ENCODE peak calls at places on chromosomes 7 and 10, in seven cellular contexts. D is AG09319, Z is fibroblast of lung, R is upper lobe of left lung, S is heart left ventricle, L is K562, N is bronchial epithelial cell. M is an unnamed sample.

GRCh38 chr10:103262229-103262628 is 14.7 kb upstream of the INA start:
- DNase-seq in D (no peak), Z (no peak), R (no peak), S (no peak), L (no peak), N (peak), M (no peak)

GRCh38 chr7:142866361-142867096 is 11.7 kb downstream of the EPHB6 start:
- DNase-seq in D (no peak), Z (peak), R (peak), S (no peak), L (peak), N (peak), M (no peak)

GRCh38 chr7:1387261-1387660 is 72.0 kb downstream of the MICALL2 start:
- DNase-seq in D (no peak), Z (no peak), R (no peak), S (no peak), L (no peak), N (no peak), M (no peak)

GRCh38 chr7:25402528-25402927 is 174.2 kb upstream of the NPVF start:
- DNase-seq in D (no peak), Z (no peak), R (no peak), S (no peak), L (no peak), N (peak), M (no peak)

GRCh38 chr7:47586925-47587324 is 5.0 kb upstream of the TNS3 start:
- DNase-seq in D (no peak), Z (no peak), R (no peak), S (no peak), L (no peak), N (no peak), M (no peak)

GRCh38 chr10:127585519-127586023 is 36.5 kb downstream of the NPS start:
- DNase-seq in D (no peak), Z (no peak), R (no peak), S (no peak), L (no peak), N (no peak), M (no peak)

GRCh38 chr10:70247360-70247759 is 14.1 kb upstream of the PPA1 start:
- DNase-seq in D (no peak), Z (no peak), R (no peak), S (no peak), L (peak), N (no peak), M (no peak)

GRCh38 chr7:137961200-137962177 is 40.4 kb downstream of the CREB3L2 start:
- DNase-seq in D (no peak), Z (no peak), R (no peak), S (no peak), L (peak), N (no peak), M (no peak)

GRCh38 chr10:67934331-67934730 is 49.9 kb downstream of the SIRT1 start:
- DNase-seq in D (no peak), Z (no peak), R (no peak), S (no peak), L (no peak), N (no peak), M (no peak)

GRCh38 chr10:117503170-117503885 is 39.2 kb upstream of the EMX2 start:
- DNase-seq in D (peak), Z (no peak), R (no peak), S (no peak), L (no peak), N (no peak), M (no peak)

GRCh38 chr7:65974191-65974801 is 7.7 kb downstream of the GUSB start:
- DNase-seq in D (no peak), Z (no peak), R (peak), S (no peak), L (no peak), N (no peak), M (no peak)

GRCh38 chr7:157432541-157432956 is 95.7 kb downstream of the DNAJB6 start:
- DNase-seq in D (peak), Z (peak), R (no peak), S (no peak), L (peak), N (peak), M (no peak)

GRCh38 chr7:91945476-91945875 is 4.8 kb downstream of the AKAP9 start:
- DNase-seq in D (peak), Z (peak), R (no peak), S (no peak), L (no peak), N (peak), M (no peak)

GRCh38 chr10:24822557-24822956 is 98.9 kb upstream of the ARHGAP21 start:
- DNase-seq in D (no peak), Z (no peak), R (no peak), S (no peak), L (no peak), N (peak), M (no peak)

GRCh38 chr7:7251742-7252141 is 69.4 kb downstream of the C1GALT1 start:
- DNase-seq in D (no peak), Z (no peak), R (no peak), S (no peak), L (no peak), N (no peak), M (no peak)

GRCh38 chr10:120460776-120461175 is 3.7 kb downstream of the PLPP4 start:
- DNase-seq in D (peak), Z (no peak), R (no peak), S (no peak), L (peak), N (peak), M (no peak)

GRCh38 chr10:125231116-125231812 is 70.9 kb upstream of the CTBP2 start:
- DNase-seq in D (peak), Z (peak), R (no peak), S (no peak), L (no peak), N (peak), M (peak)

GRCh38 chr10:71531485-71532446 is 135.0 kb downstream of the CDH23 start:
- DNase-seq in D (no peak), Z (no peak), R (no peak), S (no peak), L (no peak), N (peak), M (no peak)

GRCh38 chr7:133794490-133794889 is 332.6 kb upstream of the LRGUK start:
- DNase-seq in D (no peak), Z (peak), R (no peak), S (peak), L (no peak), N (no peak), M (no peak)

GRCh38 chr10:123674741-123675140 is 8.6 kb downstream of the GPR26 start:
- DNase-seq in D (no peak), Z (no peak), R (no peak), S (no peak), L (no peak), N (no peak), M (no peak)

GRCh38 chr7:24129597-24129996 is 154.4 kb upstream of the NPY start:
- DNase-seq in D (peak), Z (peak), R (no peak), S (no peak), L (no peak), N (peak), M (no peak)

GRCh38 chr7:51587600-51587999 is 271.0 kb upstream of the COBL start:
- DNase-seq in D (no peak), Z (no peak), R (no peak), S (no peak), L (no peak), N (no peak), M (no peak)

GRCh38 chr10:59283456-59284082 is 78.8 kb downstream of the FAM13C start:
- DNase-seq in D (no peak), Z (peak), R (no peak), S (no peak), L (no peak), N (peak), M (no peak)

GRCh38 chr7:43768894-43769272 is 10.4 kb downstream of the BLVRA start:
- DNase-seq in D (no peak), Z (no peak), R (no peak), S (no peak), L (peak), N (no peak), M (no peak)

GRCh38 chr7:33714208-33714607 is 191.1 kb upstream of the BMPER start:
- DNase-seq in D (no peak), Z (no peak), R (no peak), S (no peak), L (no peak), N (no peak), M (no peak)

GRCh38 chr10:13990918-13991317 is 339.8 kb downstream of the FRMD4A start:
- DNase-seq in D (peak), Z (peak), R (no peak), S (peak), L (no peak), N (no peak), M (no peak)

GRCh38 chr7:32937344-32938174 is 19.7 kb upstream of the FKBP9 start:
- DNase-seq in D (no peak), Z (peak), R (no peak), S (peak), L (no peak), N (no peak), M (peak)

GRCh38 chr10:24553051-24553612 is 170.6 kb downstream of the ARHGAP21 start:
- DNase-seq in D (no peak), Z (no peak), R (no peak), S (no peak), L (no peak), N (no peak), M (no peak)

GRCh38 chr7:104264281-104264680 is 56.5 kb upstream of the ORC5 start:
- DNase-seq in D (no peak), Z (peak), R (no peak), S (no peak), L (no peak), N (peak), M (no peak)

GRCh38 chr7:39324134-39324760 is 242.0 kb upstream of the YAE1 start:
- DNase-seq in D (no peak), Z (no peak), R (no peak), S (no peak), L (no peak), N (no peak), M (no peak)

GRCh38 chr7:65978891-65979582 is 3.0 kb downstream of the GUSB start:
- DNase-seq in D (no peak), Z (no peak), R (peak), S (no peak), L (no peak), N (no peak), M (no peak)

GRCh38 chr7:593324-594115 is 73.9 kb upstream of the PDGFA start:
- DNase-seq in D (no peak), Z (no peak), R (no peak), S (peak), L (no peak), N (no peak), M (no peak)

GRCh38 chr7:73451780-73452398 is 18.3 kb downstream of the FZD9 start:
- DNase-seq in D (peak), Z (peak), R (no peak), S (no peak), L (peak), N (peak), M (no peak)

GRCh38 chr7:101957733-101958525 is 140.5 kb downstream of the CUX1 start:
- DNase-seq in D (no peak), Z (no peak), R (no peak), S (no peak), L (no peak), N (no peak), M (no peak)

GRCh38 chr7:30741289-30741688 is 10.6 kb upstream of the INMT start:
- DNase-seq in D (no peak), Z (no peak), R (no peak), S (no peak), L (no peak), N (no peak), M (no peak)

GRCh38 chr7:30740417-30741181 is 11.3 kb upstream of the INMT start:
- DNase-seq in D (no peak), Z (peak), R (peak), S (peak), L (peak), N (peak), M (peak)

GRCh38 chr7:30745251-30745650 is 6.7 kb upstream of the INMT start:
- DNase-seq in D (no peak), Z (no peak), R (no peak), S (no peak), L (no peak), N (no peak), M (no peak)

GRCh38 chr7:30744075-30744417 is 7.9 kb upstream of the INMT start:
- DNase-seq in D (no peak), Z (no peak), R (no peak), S (no peak), L (no peak), N (no peak), M (no peak)

DNA sequence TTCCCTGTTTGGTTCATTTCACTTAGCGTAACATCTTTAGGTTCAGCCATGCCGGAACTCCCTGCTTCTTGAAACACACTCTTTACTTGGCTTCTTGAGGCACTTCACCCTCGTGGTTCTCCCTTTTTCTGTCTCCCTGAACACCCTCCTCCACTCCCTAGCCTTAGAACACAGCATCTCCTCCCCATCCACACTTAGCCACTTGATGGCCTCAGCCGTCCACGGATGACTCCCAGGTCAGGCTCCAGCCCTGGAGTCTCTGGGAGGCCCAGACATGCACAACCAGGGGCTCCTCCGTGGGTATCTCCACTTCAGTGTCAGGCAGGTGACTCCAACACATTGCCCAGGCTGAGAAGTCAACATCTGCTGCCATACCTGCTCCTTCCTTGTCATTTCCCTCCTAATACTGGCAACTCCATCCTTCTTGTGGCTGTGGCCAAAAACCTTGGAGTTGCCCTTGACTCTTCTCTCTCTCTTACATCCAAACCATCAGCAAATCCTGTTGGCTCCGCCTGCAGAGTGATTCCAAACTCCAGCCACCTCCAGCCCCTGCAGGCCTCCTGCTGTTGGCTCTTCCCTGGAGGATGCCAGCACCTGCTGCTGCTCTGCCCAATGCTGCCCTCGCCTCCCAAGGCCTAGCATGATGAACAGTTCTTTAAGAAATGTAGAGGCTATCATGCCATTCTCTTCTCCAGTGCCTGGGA is 8.4 kb upstream of the INMT start:
- DNase-seq in D (no peak), Z (peak), R (no peak), S (peak), L (peak), N (peak), M (no peak)
- TF ChIP-seq CTCF in D (peak), Z (peak), R (peak), S (peak), L (peak), N (peak), M (no peak)

GRCh38 chr7:141549582-141549981 is 1.6 kb upstream of the AGK start:
- DNase-seq in D (no peak), Z (no peak), R (no peak), S (no peak), L (no peak), N (no peak), M (no peak)
- TF ChIP-seq CTCF in D (no peak), Z (no peak), R (no peak), S (no peak), L (no peak), N (no peak), M (no peak)

DNA sequence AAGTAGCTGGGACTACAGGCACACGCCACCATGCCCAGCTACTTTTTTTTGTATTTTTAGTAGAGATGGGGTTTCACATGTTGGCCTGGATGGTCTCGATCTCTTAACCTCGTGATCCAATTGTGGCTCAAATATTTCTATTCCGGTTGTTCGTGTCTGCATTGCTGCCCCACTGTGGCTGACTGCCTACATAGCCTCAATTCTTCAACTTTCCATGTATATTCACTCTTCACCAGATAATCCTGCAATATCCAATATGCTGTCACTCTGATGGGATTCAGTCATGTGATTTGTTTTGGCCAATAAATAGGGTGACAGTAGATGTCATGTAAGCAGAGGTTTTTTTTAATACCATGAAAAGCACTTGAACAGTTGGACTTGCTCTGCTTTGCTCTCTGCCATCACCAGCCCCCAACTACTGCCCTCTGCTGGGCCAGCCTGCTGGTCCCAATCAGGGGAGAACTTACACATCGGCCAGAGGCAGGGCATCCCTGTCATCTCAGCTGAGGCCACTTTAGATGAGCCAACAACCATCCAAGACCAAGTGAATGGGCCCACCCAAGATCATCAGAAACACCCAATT is 56.7 kb downstream of the NSUN6 start:
- DNase-seq in D (no peak), Z (no peak), R (no peak), S (no peak), L (peak), N (no peak), M (no peak)
- TF ChIP-seq CTCF in D (peak), Z (no peak), R (no peak), S (no peak), L (peak), N (peak), M (no peak)

GRCh38 chr7:99918959-99919813 is at the start of gene TRIM4:
- DNase-seq in D (peak), Z (peak), R (peak), S (peak), L (peak), N (peak), M (peak)
- TF ChIP-seq CTCF in D (no peak), Z (peak), R (no peak), S (no peak), L (peak), N (peak), M (no peak)

DNA sequence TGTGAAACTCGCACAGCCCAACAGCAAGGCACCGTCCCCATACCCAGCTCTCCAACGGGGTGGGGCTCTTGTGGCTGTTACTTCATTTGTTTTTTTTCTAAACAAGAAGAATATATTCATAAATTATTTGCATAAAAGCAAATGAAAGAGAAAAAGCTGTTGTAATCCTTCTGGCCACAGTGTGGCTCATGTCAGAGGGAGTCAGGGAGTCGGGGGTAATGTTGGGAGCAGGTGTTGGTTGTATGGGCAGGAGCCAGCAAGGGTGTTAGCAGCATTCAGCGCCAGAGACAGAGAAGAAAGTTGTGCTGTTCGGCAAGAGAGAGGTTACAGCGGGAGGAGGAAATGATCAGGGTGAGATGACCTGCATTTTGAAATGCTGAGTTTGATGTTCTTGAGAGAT is 13.3 kb downstream of the PFKP start:
- DNase-seq in D (no peak), Z (peak), R (no peak), S (no peak), L (no peak), N (no peak), M (no peak)
- TF ChIP-seq CTCF in D (no peak), Z (no peak), R (no peak), S (no peak), L (no peak), N (no peak), M (no peak)

GRCh38 chr10:73824146-73824725 is 12.8 kb upstream of the NDST2 start:
- DNase-seq in D (no peak), Z (no peak), R (no peak), S (no peak), L (no peak), N (no peak), M (no peak)

GRCh38 chr10:73823391-73823790 is 12.0 kb upstream of the NDST2 start:
- DNase-seq in D (no peak), Z (no peak), R (no peak), S (no peak), L (no peak), N (no peak), M (no peak)

GRCh38 chr10:73828166-73828565 is 16.8 kb upstream of the NDST2 start:
- DNase-seq in D (no peak), Z (no peak), R (no peak), S (no peak), L (no peak), N (no peak), M (no peak)

DNA sequence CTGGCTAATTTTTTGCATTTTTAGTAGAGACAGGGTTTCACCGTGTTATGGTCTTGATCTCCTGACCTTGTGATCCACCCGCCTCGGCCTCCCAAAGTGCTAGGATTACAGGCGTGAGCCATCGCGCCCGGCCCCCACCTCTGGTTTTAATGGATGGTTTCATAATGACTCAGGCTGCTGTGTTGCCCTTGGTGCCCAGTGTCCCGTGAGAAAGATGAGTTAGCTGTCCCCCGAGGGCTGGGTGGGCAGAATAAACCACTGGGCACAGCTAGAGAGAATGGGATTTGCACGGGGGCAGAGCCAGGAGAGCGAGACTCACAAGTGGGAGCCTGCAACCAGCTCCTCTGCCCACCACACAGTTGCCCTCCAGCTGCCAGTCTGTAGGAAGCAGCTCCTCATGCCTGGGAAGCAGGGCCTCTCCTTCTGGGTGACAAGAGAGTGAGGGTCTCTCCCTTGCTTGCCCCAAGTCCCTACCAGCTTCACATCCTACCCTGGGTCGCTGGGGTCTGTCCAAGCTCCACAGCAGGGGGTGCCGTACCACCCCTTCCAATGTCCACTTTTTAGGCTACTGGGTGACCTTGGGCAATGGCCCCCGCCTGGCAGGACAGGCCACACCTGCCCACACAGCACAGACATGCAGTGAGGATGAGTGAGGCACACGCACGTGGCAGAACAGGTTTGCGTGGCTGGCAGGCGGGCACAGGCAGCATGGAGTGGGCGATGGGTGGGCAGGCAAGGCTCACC is 16.1 kb upstream of the NDST2 start:
- DNase-seq in D (no peak), Z (no peak), R (no peak), S (no peak), L (no peak), N (peak), M (no peak)
- TF ChIP-seq CTCF in D (no peak), Z (no peak), R (no peak), S (no peak), L (no peak), N (no peak), M (no peak)

GRCh38 chr10:88211230-88211629 is 347.8 kb downstream of the PTEN start:
- DNase-seq in D (no peak), Z (no peak), R (no peak), S (no peak), L (no peak), N (no peak), M (no peak)
- TF ChIP-seq CTCF in D (no peak), Z (no peak), R (no peak), S (no peak), L (no peak), N (no peak), M (no peak)

GRCh38 chr7:30702200-30702599 is 19.9 kb upstream of the CRHR2 start:
- DNase-seq in D (no peak), Z (no peak), R (no peak), S (no peak), L (no peak), N (peak), M (no peak)
- TF ChIP-seq CTCF in D (peak), Z (no peak), R (no peak), S (no peak), L (peak), N (peak), M (no peak)

M was measured in mesothelial cell of epicardium.